ENCODE peak calls at places on chromosomes 3 and 15, in seven cellular contexts. R is pancreas; V is lower lobe of right lung; G is CD8-positive, alpha-beta T cell; W is coronary artery; L is foreskin fibroblast; U is K562. Y is an unnamed sample.

GRCh38 chr3:183485585-183485984 is 57.2 kb upstream of the MCF2L2 start:
- DNase-seq in G (no peak), U (no peak), R (no peak), V (no peak), W (no peak), L (no peak), Y (no peak)

GRCh38 chr15:55279746-55280351 is 9.8 kb downstream of the RAB27A start:
- DNase-seq in R (peak; percentile 28), W (no peak), V (no peak), G (no peak), U (peak; percentile 70), L (peak; percentile 93), Y (peak; percentile 80)

GRCh38 chr15:50813865-50814264 is 48.4 kb upstream of the SPPL2A start:
- DNase-seq in V (no peak), W (no peak), L (peak; percentile 19), R (no peak), G (no peak), U (no peak), Y (no peak)

GRCh38 chr15:38549222-38549621 is 15.4 kb downstream of the RASGRP1 start:
- DNase-seq in V (no peak), R (no peak), L (peak; percentile 44), G (no peak), U (no peak), W (no peak), Y (no peak)

GRCh38 chr3:184262166-184262926 is 993 bp upstream of the CAMK2N2 start:
- DNase-seq in L (no peak), W (no peak), R (peak; percentile 87), G (no peak), V (no peak), U (no peak), Y (no peak)

GRCh38 chr3:141452045-141452444 is 34.8 kb upstream of the RASA2 start:
- DNase-seq in W (no peak), V (no peak), L (peak; percentile 84), U (peak; percentile 63), G (no peak), R (no peak), Y (no peak)

GRCh38 chr3:155079795-155080546 is at the start of gene MME:
- DNase-seq in V (peak; percentile 69), R (no peak), L (peak; percentile 97), G (no peak), W (no peak), U (peak; percentile 15), Y (peak; percentile 45)

GRCh38 chr3:154931484-154931883 is 148.6 kb upstream of the MME start:
- DNase-seq in R (no peak), L (peak; percentile 88), U (no peak), G (no peak), W (no peak), V (no peak), Y (peak; percentile 16)

GRCh38 chr3:179955798-179956197 is 80.9 kb downstream of the PEX5L start:
- DNase-seq in U (no peak), W (no peak), V (no peak), G (no peak), R (no peak), L (no peak), Y (no peak)

GRCh38 chr15:27538325-27538724 is 560.8 kb downstream of the OCA2 start:
- DNase-seq in R (no peak), U (no peak), L (no peak), G (no peak), W (no peak), V (no peak), Y (no peak)

GRCh38 chr3:26989042-26989441 is 366.5 kb downstream of the LRRC3B start:
- DNase-seq in G (no peak), U (no peak), L (no peak), R (no peak), W (no peak), V (no peak), Y (no peak)

GRCh38 chr15:34799149-34799824 is 3.9 kb upstream of the ACTC1 start:
- DNase-seq in V (no peak), G (no peak), U (peak; percentile 75), R (peak; percentile 44), W (peak; percentile 89), L (peak; percentile 51), Y (no peak)

GRCh38 chr15:96338772-96339661 is 8.5 kb downstream of the NR2F2 start:
- DNase-seq in V (no peak), G (no peak), R (no peak), W (no peak), U (peak; percentile 36), L (peak; percentile 42), Y (no peak)

GRCh38 chr3:32940726-32941125 is 10.7 kb upstream of the CCR4 start:
- DNase-seq in U (no peak), V (no peak), L (no peak), R (no peak), W (no peak), G (no peak), Y (no peak)

GRCh38 chr3:187382609-187383151 is 14.5 kb downstream of the RTP4 start:
- DNase-seq in V (no peak), L (peak; percentile 30), R (no peak), W (no peak), G (no peak), U (no peak), Y (no peak)

GRCh38 chr15:83210619-83211018 is 3.0 kb upstream of the HDGFL3 start:
- DNase-seq in U (no peak), G (no peak), W (no peak), V (no peak), L (peak; percentile 66), R (peak; percentile 23), Y (no peak)

GRCh38 chr15:78345726-78346125 is 5.6 kb downstream of the CRABP1 start:
- DNase-seq in V (no peak), U (no peak), W (no peak), G (no peak), L (no peak), R (no peak), Y (no peak)

GRCh38 chr3:16512435-16513140 is 911 bp downstream of the RFTN1 start:
- DNase-seq in U (no peak), R (peak; percentile 17), G (peak; percentile 23), V (peak; percentile 63), W (peak; percentile 77), L (peak; percentile 68), Y (no peak)

GRCh38 chr15:99735868-99736267 is 2.6 kb upstream of the LYSMD4 start:
- DNase-seq in G (no peak), W (peak; percentile 65), U (no peak), V (no peak), R (no peak), L (no peak), Y (no peak)

GRCh38 chr3:134473868-134474546 is 11.8 kb downstream of the ANAPC13 start:
- DNase-seq in R (peak; percentile 63), G (peak; percentile 55), V (no peak), U (peak; percentile 17), W (no peak), L (peak; percentile 87), Y (peak; percentile 61)

GRCh38 chr3:37824954-37825328 is 36.7 kb upstream of the CTDSPL start:
- DNase-seq in R (no peak), U (no peak), G (no peak), V (no peak), L (no peak), W (no peak), Y (no peak)

GRCh38 chr3:38627956-38628355 is 21.5 kb downstream of the SCN5A start:
- DNase-seq in R (no peak), V (no peak), G (no peak), L (peak; percentile 43), W (no peak), U (peak; percentile 72), Y (no peak)

GRCh38 chr3:25277503-25277902 is 150.6 kb upstream of the RARB start:
- DNase-seq in V (no peak), W (no peak), G (no peak), L (no peak), R (no peak), U (no peak), Y (no peak)

GRCh38 chr3:66442254-66443249 is 58.3 kb downstream of the LRIG1 start:
- DNase-seq in U (no peak), V (peak; percentile 61), R (peak; percentile 83), W (no peak), G (no peak), L (peak; percentile 91), Y (peak; percentile 48)
- H3K4me3 ChIP-seq in U (no peak overlapping the region), V (peak overlapping the region; percentile 11), R (no peak overlapping the region), W (peak overlapping the region; percentile 43), G (no peak overlapping the region), L (peak overlapping the region; percentile 20), Y (peak overlapping the region; percentile 17)

DNA sequence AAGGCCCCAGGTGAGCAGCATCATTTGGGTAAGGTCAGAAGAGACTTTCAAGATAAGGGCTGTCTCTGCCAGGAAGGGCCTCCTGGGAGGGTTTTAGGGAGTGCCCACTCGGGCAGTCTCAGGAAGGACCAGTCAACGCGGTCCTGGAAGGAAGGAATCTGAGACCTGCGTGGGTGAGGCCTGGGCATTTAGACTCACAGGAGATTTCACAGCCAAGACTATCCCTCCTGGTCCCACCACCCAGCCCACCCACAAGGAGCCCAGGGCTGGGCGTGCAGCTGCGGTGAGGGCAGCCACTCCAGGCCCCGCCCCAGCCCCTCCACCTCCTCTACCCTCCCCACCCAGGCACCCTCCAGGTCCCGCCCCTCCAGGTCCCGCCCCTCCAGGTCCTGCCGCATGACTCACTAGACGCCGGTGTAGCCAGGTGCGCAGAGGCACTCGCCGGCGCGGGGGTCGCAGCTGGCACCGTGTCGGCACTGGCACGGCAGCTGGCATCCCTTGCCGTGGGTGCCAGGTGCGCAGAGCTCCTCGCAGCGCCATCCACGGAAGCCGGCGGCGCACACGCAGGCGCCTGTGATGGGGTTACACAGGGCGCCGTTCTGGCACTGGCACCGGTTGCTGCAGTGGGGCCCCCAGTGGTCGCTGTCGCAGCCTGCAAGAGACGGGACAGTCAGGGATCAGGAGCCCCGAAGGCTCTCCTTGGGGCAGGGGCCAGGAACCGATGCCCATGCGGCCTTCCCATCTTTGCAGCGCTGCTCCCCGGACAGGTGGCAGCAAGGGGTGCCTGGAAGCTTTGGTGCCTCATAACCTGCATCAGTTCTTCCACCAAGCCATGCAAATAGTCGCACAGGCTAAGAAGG is 112.8 kb downstream of the RAB11A start:
- DNase-seq in U (peak; percentile 53), G (peak; percentile 43), L (peak; percentile 6), V (peak; percentile 56), W (no peak), R (peak; percentile 59), Y (no peak)
- TF ChIP-seq CTCF in U (peak; percentile 49), G (peak; percentile 49), L (no peak), V (no peak), W (no peak), R (no peak), Y (no peak)

GRCh38 chr3:108450444-108450843 is 60.0 kb downstream of the MYH15 start:
- DNase-seq in L (no peak), V (no peak), R (no peak), G (no peak), W (no peak), U (no peak), Y (no peak)
- H3K4me3 ChIP-seq in L (no peak overlapping the region), V (no peak overlapping the region), R (no peak overlapping the region), G (no peak overlapping the region), W (no peak overlapping the region), U (no peak overlapping the region), Y (no peak overlapping the region)

DNA sequence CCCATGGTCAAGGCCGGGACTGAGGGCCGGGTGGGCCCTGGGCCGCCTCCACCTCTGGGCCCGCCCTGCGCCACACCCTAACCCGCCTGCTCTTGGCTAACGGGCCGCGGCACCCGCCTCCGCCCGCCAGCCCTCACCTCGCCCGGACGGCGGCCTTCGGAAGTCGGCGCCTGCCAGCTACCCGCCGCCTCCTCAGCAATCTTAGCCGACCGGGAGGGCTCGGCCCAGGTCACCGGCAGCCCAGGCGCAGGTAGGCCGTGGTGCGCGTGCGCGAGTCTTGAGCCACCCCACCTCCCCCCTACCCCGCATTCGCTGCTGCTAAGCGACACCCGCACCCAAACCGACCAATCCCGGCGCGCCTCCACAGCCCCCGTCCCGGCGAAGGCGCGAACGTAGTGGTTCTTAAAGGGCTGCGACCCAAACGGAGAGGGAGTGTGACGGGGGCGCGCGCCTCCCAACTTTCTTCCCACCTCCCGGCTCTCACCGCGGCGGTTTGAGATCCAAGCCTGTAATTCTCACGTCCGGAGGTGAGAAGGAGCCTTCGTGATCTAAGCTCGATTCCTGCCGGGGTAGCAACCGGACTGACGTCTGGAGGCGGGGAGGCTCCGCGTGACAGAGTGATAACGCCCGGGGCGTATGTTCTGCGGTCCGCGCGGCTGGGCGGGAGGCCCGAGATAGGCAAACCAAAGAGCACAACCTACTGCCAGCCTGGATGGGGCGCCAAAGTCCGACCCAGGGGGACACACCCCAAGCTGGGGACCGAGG is at the start of gene SEC22C:
- DNase-seq in G (peak; percentile 88), U (peak; percentile 100), L (peak; percentile 97), R (peak; percentile 97), V (peak; percentile 97), W (peak; percentile 97), Y (peak; percentile 45)
- TF ChIP-seq CTCF in G (peak; percentile 32), U (peak; percentile 89), L (peak; percentile 7), R (no peak), V (peak; percentile 32), W (no peak), Y (peak; percentile 29)

Y was measured in AG09309.